ENCODE peak calls at places on chromosomes 6 and 20, in four cellular contexts. One of them, this sample, is unnamed. For H3K36me3, the result is how much of the 10 kb centered on the place peaks cover.

GRCh38 chr6:79640146-79641111 is 9.3 kb downstream of the SH3BGRL2 start:
- DNase-seq in heart left ventricle: peak
- DNase-seq in IMR-90: no peak
- DNase-seq in BJ: no peak
- DNase-seq in this sample: no peak

GRCh38 chr6:1958257-1958656 is 287.1 kb downstream of the GMDS start:
- DNase-seq in heart left ventricle: no peak
- DNase-seq in IMR-90: no peak
- DNase-seq in BJ: no peak
- DNase-seq in this sample: no peak

GRCh38 chr20:18077157-18077556 is 19.4 kb upstream of the OVOL2 start:
- DNase-seq in heart left ventricle: no peak
- DNase-seq in IMR-90: no peak
- DNase-seq in BJ: no peak
- DNase-seq in this sample: no peak

GRCh38 chr6:50851269-50851847 is 32.7 kb downstream of the TFAP2B start:
- DNase-seq in heart left ventricle: no peak
- DNase-seq in IMR-90: no peak
- DNase-seq in BJ: no peak
- DNase-seq in this sample: no peak

GRCh38 chr6:134599079-134599478 is 281.2 kb upstream of the SGK1 start:
- DNase-seq in heart left ventricle: no peak
- DNase-seq in IMR-90: no peak
- DNase-seq in BJ: no peak
- DNase-seq in this sample: no peak

GRCh38 chr6:155524249-155524651 is 68.6 kb upstream of the NOX3 start:
- DNase-seq in heart left ventricle: no peak
- DNase-seq in IMR-90: peak
- DNase-seq in BJ: peak
- DNase-seq in this sample: no peak

GRCh38 chr6:140541288-140541687 is 1166.8 kb upstream of the CITED2 start:
- DNase-seq in heart left ventricle: no peak
- DNase-seq in IMR-90: no peak
- DNase-seq in BJ: no peak
- DNase-seq in this sample: no peak

GRCh38 chr6:157763129-157763893 is 59.7 kb upstream of the SNX9 start:
- DNase-seq in heart left ventricle: peak
- DNase-seq in IMR-90: peak
- DNase-seq in BJ: no peak
- DNase-seq in this sample: peak

GRCh38 chr20:34988176-34988540 is 32.5 kb downstream of the MYH7B start:
- DNase-seq in heart left ventricle: no peak
- DNase-seq in IMR-90: peak
- DNase-seq in BJ: no peak
- DNase-seq in this sample: no peak

GRCh38 chr6:90197854-90198496 is 98.7 kb downstream of the BACH2 start:
- DNase-seq in heart left ventricle: no peak
- DNase-seq in IMR-90: peak
- DNase-seq in BJ: no peak
- DNase-seq in this sample: no peak

GRCh38 chr6:25360611-25361010 is 81.4 kb downstream of the CARMIL1 start:
- DNase-seq in heart left ventricle: no peak
- DNase-seq in IMR-90: peak
- DNase-seq in BJ: peak
- DNase-seq in this sample: no peak

GRCh38 chr20:63500902-63501817 is 2.3 kb upstream of the EEF1A2 start:
- DNase-seq in heart left ventricle: no peak
- DNase-seq in IMR-90: no peak
- DNase-seq in BJ: no peak
- DNase-seq in this sample: no peak

GRCh38 chr6:16200231-16200941 is 38.0 kb upstream of the GMPR start:
- DNase-seq in heart left ventricle: no peak
- DNase-seq in IMR-90: no peak
- DNase-seq in BJ: no peak
- DNase-seq in this sample: no peak

GRCh38 chr6:6890400-6890858 is 217.3 kb upstream of the RREB1 start:
- DNase-seq in heart left ventricle: peak
- DNase-seq in IMR-90: no peak
- DNase-seq in BJ: no peak
- DNase-seq in this sample: no peak

GRCh38 chr20:1312904-1313235 is 16.1 kb downstream of the SDCBP2 start:
- DNase-seq in heart left ventricle: no peak
- DNase-seq in IMR-90: no peak
- DNase-seq in BJ: no peak
- DNase-seq in this sample: no peak

GRCh38 chr20:24017160-24017761 is 28.7 kb upstream of the GGTLC1 start:
- DNase-seq in heart left ventricle: no peak
- DNase-seq in IMR-90: no peak
- DNase-seq in BJ: no peak
- DNase-seq in this sample: no peak

DNA sequence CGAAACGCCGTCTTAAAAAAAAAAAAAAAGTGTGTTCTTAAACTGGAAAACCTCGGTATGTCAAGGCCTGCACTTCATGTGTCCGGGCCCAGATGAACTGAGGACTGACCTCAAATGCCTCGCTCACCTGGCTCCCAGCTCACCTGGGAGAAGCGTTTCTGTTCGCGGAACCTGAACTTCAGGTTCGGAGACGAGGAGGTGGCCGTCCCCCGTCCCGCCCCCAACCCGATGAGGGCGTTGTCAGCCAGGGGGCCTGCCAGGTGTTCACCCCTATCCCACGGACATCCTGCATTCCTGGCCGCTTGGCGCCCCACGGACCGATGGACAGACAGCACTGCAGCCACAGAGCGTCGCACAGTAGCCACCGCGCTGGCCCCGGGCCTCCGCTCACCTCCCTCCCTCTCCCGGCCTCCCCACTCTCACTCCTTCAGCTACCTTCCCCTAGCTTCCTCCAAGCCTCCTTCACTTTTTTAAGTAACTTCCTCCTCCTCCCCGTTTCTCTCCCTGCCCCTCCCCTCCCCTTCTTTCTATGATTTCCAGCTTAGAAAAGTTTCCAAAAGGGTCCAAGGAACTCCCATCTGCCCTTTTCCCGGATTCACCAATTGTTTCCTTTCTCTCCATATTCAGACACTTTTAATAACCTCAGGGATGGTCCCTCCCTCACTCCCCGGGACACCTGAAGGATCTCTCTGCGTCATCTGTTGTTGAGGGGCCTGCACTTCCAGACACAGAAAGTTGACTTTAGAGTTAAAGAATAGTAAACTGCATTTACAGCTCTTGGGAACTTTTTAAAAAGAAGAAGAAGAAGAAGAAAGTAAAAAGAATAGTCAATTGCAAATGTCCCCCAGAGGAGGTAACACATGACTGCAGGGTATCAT is 22.7 kb upstream of the MCM3 start:
- DNase-seq in heart left ventricle: no peak
- DNase-seq in IMR-90: no peak
- DNase-seq in BJ: no peak
- DNase-seq in this sample: peak
- H3K4me3 ChIP-seq in heart left ventricle: no peak
- H3K4me3 ChIP-seq in IMR-90: no peak
- H3K4me3 ChIP-seq in BJ: no peak
- H3K4me3 ChIP-seq in this sample: no peak

DNA sequence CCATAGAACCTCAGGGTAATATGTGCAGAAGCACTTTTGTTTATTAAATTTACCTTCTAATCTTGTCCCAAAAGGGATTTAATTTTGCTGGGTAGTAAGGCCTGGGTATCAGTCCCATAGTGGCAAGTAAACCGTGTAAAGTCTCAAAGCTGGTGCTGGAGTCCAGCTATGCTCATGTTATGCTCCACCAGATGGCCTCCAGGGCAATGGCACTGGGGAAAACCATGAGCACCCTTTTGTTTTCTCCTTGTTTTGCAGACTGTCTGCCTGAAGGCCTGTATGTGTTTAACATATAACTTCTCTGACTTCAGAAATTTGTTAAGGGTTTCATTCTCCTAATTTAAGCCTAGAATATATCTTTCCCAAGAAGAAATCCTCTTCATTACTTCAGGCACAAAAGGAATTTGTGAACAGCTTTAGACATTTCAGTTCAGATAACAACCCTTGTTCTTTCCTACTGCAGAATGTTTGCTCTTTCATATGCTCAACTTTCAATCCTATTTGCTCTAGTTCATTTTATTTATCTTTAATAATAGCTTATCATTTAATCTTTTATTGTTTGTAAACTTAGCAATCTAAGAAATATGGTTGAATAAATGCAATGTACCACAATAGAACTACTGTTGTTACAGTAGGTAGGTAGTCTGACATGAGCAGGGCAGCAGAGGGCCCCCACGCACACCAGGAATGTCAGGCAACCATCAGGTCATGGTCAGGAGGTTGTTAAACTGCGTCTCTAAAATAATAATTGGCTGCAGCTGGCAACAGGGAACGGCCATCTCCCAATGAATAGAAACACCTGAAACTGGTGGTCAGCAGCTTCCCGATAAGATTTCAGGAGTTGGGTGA is 162.8 kb downstream of the TENT5A start:
- DNase-seq in heart left ventricle: no peak
- DNase-seq in IMR-90: no peak
- DNase-seq in BJ: no peak
- DNase-seq in this sample: no peak
- TF ChIP-seq CTCF in heart left ventricle: no peak
- TF ChIP-seq CTCF in IMR-90: no peak
- TF ChIP-seq CTCF in BJ: no peak
- TF ChIP-seq CTCF in this sample: no peak

DNA sequence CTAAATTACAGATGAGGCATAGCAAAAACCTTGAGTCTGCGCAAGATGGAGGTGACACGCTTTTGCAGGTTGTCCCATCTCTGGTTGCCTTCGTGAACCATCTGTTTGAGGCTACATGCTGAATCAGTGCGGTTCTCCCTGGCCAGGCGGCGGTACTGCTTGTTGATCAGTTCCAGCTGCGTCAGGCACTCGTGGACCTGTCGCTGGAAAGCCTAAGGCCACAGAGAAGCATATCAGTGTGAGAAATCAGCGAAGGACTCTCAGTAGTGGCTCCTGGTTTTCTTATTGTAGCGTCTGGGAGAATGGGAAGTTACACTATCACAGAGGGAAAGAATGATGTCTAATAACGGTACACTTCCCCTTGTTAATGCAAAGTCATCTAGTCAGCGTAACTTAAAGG is 344.4 kb downstream of the ESR1 start:
- DNase-seq in heart left ventricle: no peak
- DNase-seq in IMR-90: no peak
- DNase-seq in BJ: peak
- DNase-seq in this sample: no peak
- H3K36me3 ChIP-seq in heart left ventricle: under half
- H3K36me3 ChIP-seq in IMR-90: under half
- H3K36me3 ChIP-seq in BJ: under half
- H3K36me3 ChIP-seq in this sample: under half

GRCh38 chr6:142303191-142303564 is 1.4 kb downstream of the ADGRG6 start:
- DNase-seq in heart left ventricle: no peak
- DNase-seq in IMR-90: peak
- DNase-seq in BJ: no peak
- DNase-seq in this sample: no peak

GRCh38 chr6:142304241-142304640 is 2.4 kb downstream of the ADGRG6 start:
- DNase-seq in heart left ventricle: no peak
- DNase-seq in IMR-90: no peak
- DNase-seq in BJ: no peak
- DNase-seq in this sample: no peak

GRCh38 chr6:142306736-142307135 is 4.9 kb downstream of the ADGRG6 start:
- DNase-seq in heart left ventricle: no peak
- DNase-seq in IMR-90: no peak
- DNase-seq in BJ: no peak
- DNase-seq in this sample: no peak

GRCh38 chr6:142313284-142313683 is 11.5 kb downstream of the ADGRG6 start:
- DNase-seq in heart left ventricle: no peak
- DNase-seq in IMR-90: peak
- DNase-seq in BJ: no peak
- DNase-seq in this sample: no peak

GRCh38 chr6:142307963-142308748 is 6.3 kb downstream of the ADGRG6 start:
- DNase-seq in heart left ventricle: no peak
- DNase-seq in IMR-90: no peak
- DNase-seq in BJ: no peak
- DNase-seq in this sample: no peak
- H3K4me3 ChIP-seq in heart left ventricle: no peak
- H3K4me3 ChIP-seq in IMR-90: no peak
- H3K4me3 ChIP-seq in BJ: no peak
- H3K4me3 ChIP-seq in this sample: no peak